ENCODE peak calls at places on chromosomes 16 and 17, in nine cellular contexts. One of them, this sample, is unnamed.

GRCh38 chr17:42019509-42020404 is at the start of gene NKIRAS2:
- DNase-seq in GM23338: peak
- DNase-seq in RWPE2: peak
- DNase-seq in HCT116: peak
- DNase-seq in GM03348: peak
- DNase-seq in T-helper 2 cell: peak
- DNase-seq in COR-L47: peak
- DNase-seq in HTR-8/SVneo: peak
- DNase-seq in endothelial cell: peak
- DNase-seq in this sample: peak

GRCh38 chr17:27466376-27466747 is 10.1 kb downstream of the KSR1 start:
- DNase-seq in GM23338: peak
- DNase-seq in RWPE2: no peak
- DNase-seq in HCT116: no peak
- DNase-seq in GM03348: no peak
- DNase-seq in T-helper 2 cell: no peak
- DNase-seq in COR-L47: no peak
- DNase-seq in HTR-8/SVneo: no peak
- DNase-seq in endothelial cell: peak
- DNase-seq in this sample: no peak

GRCh38 chr17:29682054-29682453 is 59.3 kb upstream of the CORO6 start:
- DNase-seq in GM23338: no peak
- DNase-seq in RWPE2: no peak
- DNase-seq in HCT116: no peak
- DNase-seq in GM03348: no peak
- DNase-seq in T-helper 2 cell: no peak
- DNase-seq in COR-L47: no peak
- DNase-seq in HTR-8/SVneo: no peak
- DNase-seq in endothelial cell: no peak
- DNase-seq in this sample: no peak

GRCh38 chr17:68289936-68290267 is 1.0 kb downstream of the SLC16A6 start:
- DNase-seq in GM23338: no peak
- DNase-seq in RWPE2: no peak
- DNase-seq in HCT116: no peak
- DNase-seq in GM03348: no peak
- DNase-seq in T-helper 2 cell: peak
- DNase-seq in COR-L47: no peak
- DNase-seq in HTR-8/SVneo: no peak
- DNase-seq in endothelial cell: no peak
- DNase-seq in this sample: no peak

GRCh38 chr17:2852211-2852610 is 56.0 kb downstream of the RAP1GAP2 start:
- DNase-seq in GM23338: no peak
- DNase-seq in RWPE2: no peak
- DNase-seq in HCT116: no peak
- DNase-seq in GM03348: no peak
- DNase-seq in T-helper 2 cell: no peak
- DNase-seq in COR-L47: no peak
- DNase-seq in HTR-8/SVneo: no peak
- DNase-seq in endothelial cell: no peak
- DNase-seq in this sample: no peak

GRCh38 chr17:9696279-9697044 is 51.1 kb downstream of the USP43 start:
- DNase-seq in GM23338: peak
- DNase-seq in RWPE2: no peak
- DNase-seq in HCT116: no peak
- DNase-seq in GM03348: no peak
- DNase-seq in T-helper 2 cell: no peak
- DNase-seq in COR-L47: no peak
- DNase-seq in HTR-8/SVneo: no peak
- DNase-seq in endothelial cell: no peak
- DNase-seq in this sample: no peak

GRCh38 chr16:52407778-52408177 is 139.2 kb downstream of the TOX3 start:
- DNase-seq in GM23338: no peak
- DNase-seq in RWPE2: no peak
- DNase-seq in HCT116: no peak
- DNase-seq in GM03348: no peak
- DNase-seq in T-helper 2 cell: no peak
- DNase-seq in COR-L47: no peak
- DNase-seq in HTR-8/SVneo: no peak
- DNase-seq in endothelial cell: no peak
- DNase-seq in this sample: no peak

GRCh38 chr16:962901-963814 is 7.6 kb downstream of the LMF1 start:
- DNase-seq in GM23338: no peak
- DNase-seq in RWPE2: no peak
- DNase-seq in HCT116: no peak
- DNase-seq in GM03348: no peak
- DNase-seq in T-helper 2 cell: no peak
- DNase-seq in COR-L47: no peak
- DNase-seq in HTR-8/SVneo: no peak
- DNase-seq in endothelial cell: no peak
- DNase-seq in this sample: no peak

This sample was measured in progenitor cell of endocrine pancreas.